ENCODE peak calls at places on chromosomes 3 and 15, in ten cellular contexts. B, L, D, O, M, R, Z, X, I and Y are unnamed samples.

GRCh38 chr3:121649645-121650044 is 11.1 kb downstream of the HCLS1 start:
- DNase-seq in L (no peak), R (no peak), B (no peak), X (no peak), I (no peak), Z (no peak), O (no peak), M (no peak), D (no peak), Y (no peak)

GRCh38 chr15:89462198-89462912 is 34.0 kb downstream of the RHCG start:
- DNase-seq in O (peak; percentile 24), M (no peak), I (peak; percentile 29), B (no peak), X (no peak), L (peak; percentile 78), Z (no peak), D (no peak), R (peak; percentile 29), Y (no peak)

GRCh38 chr3:107988464-107989156 is 102.2 kb downstream of the CD47 start:
- DNase-seq in D (no peak), R (peak; percentile 71), O (peak; percentile 84), Z (no peak), M (peak; percentile 44), B (peak; percentile 81), I (no peak), X (peak; percentile 16), L (no peak), Y (no peak)

GRCh38 chr3:129614927-129615363 is 8.5 kb upstream of the PLXND1 start:
- DNase-seq in I (no peak), O (peak; percentile 91), R (peak; percentile 49), D (no peak), L (no peak), M (no peak), B (no peak), X (no peak), Z (no peak), Y (no peak)

GRCh38 chr3:78887029-78887428 is 880.8 kb downstream of the ROBO1 start:
- DNase-seq in L (no peak), X (no peak), R (peak; percentile 52), B (peak; percentile 29), I (no peak), M (no peak), D (no peak), Z (no peak), O (no peak), Y (no peak)

GRCh38 chr3:29026959-29027358 is 253.9 kb upstream of the RBMS3 start:
- DNase-seq in X (no peak), R (no peak), I (no peak), Z (no peak), O (no peak), B (no peak), L (no peak), D (no peak), M (no peak), Y (no peak)

GRCh38 chr3:42042747-42043115 is 48.4 kb upstream of the TRAK1 start:
- DNase-seq in O (no peak), I (no peak), D (no peak), Z (no peak), M (no peak), L (no peak), R (no peak), B (no peak), X (no peak), Y (no peak)

GRCh38 chr15:80404057-80404718 is at the start of gene ARNT2:
- DNase-seq in O (no peak), R (peak; percentile 45), Z (peak; percentile 64), I (no peak), D (no peak), L (no peak), M (no peak), B (peak; percentile 47), X (no peak), Y (no peak)

GRCh38 chr3:106552401-106553043 is 683.7 kb upstream of the CBLB start:
- DNase-seq in Z (no peak), O (no peak), R (no peak), L (no peak), B (no peak), M (no peak), D (no peak), X (no peak), I (no peak), Y (no peak)